ENCODE peak calls at places on chromosomes 2 and 18, in nine cellular contexts. K is testis, W is HCT116, E is NB4, B is body of pancreas, D is A549, L is H1, S is spleen, G is breast epithelium. Q is an unnamed sample.

GRCh38 chr2:45836740-45837139 is 185.3 kb downstream of the PRKCE start:
- DNase-seq in D (no peak), L (no peak), W (no peak), S (no peak), G (no peak), K (no peak), E (peak; percentile 68), B (no peak), Q (no peak)

GRCh38 chr2:223032187-223033142 is 19.5 kb upstream of the KCNE4 start:
- DNase-seq in B (no peak), K (no peak), S (no peak), L (no peak), E (no peak), D (no peak), G (no peak), W (no peak), Q (no peak)

GRCh38 chr18:7290077-7290476 is 59.2 kb downstream of the LRRC30 start:
- DNase-seq in G (no peak), S (no peak), L (no peak), B (no peak), E (no peak), D (no peak), K (no peak), W (no peak), Q (no peak)

GRCh38 chr2:240431663-240432424 is 3.6 kb upstream of the GPC1 start:
- DNase-seq in E (no peak), B (peak; percentile 7), K (peak; percentile 9), W (no peak), L (peak; percentile 23), G (no peak), S (peak; percentile 71), D (no peak), Q (no peak)

GRCh38 chr2:65539633-65540032 is 107.2 kb upstream of the SPRED2 start:
- DNase-seq in B (no peak), S (no peak), L (no peak), E (no peak), D (no peak), K (no peak), G (no peak), W (no peak), Q (no peak)

GRCh38 chr2:66452917-66453316 is 18.0 kb downstream of the MEIS1 start:
- DNase-seq in B (no peak), S (no peak), W (no peak), D (no peak), L (no peak), K (no peak), G (no peak), E (no peak), Q (no peak)

GRCh38 chr18:49023281-49023937 is 72.6 kb upstream of the SMAD7 start:
- DNase-seq in S (peak; percentile 82), B (no peak), K (no peak), L (no peak), W (no peak), D (no peak), G (peak; percentile 13), E (no peak), Q (peak; percentile 32)

GRCh38 chr18:22932885-22933205 is 283 bp upstream of the RBBP8 start:
- DNase-seq in W (no peak), D (no peak), E (no peak), B (no peak), S (no peak), G (no peak), K (no peak), L (no peak), Q (no peak)

GRCh38 chr18:1995041-1995612 is 576.2 kb downstream of the METTL4 start:
- DNase-seq in G (no peak), B (no peak), D (no peak), K (no peak), W (no peak), S (no peak), E (no peak), L (no peak), Q (no peak)

GRCh38 chr2:84669122-84669521 is 152.8 kb downstream of the DNAH6 start:
- DNase-seq in L (no peak), G (no peak), W (no peak), S (no peak), K (no peak), D (no peak), B (no peak), E (no peak), Q (no peak)

GRCh38 chr2:231991664-231992063 is 30.2 kb downstream of the DIS3L2 start:
- DNase-seq in L (no peak), B (no peak), E (no peak), G (no peak), K (no peak), S (no peak), D (no peak), W (no peak), Q (no peak)

GRCh38 chr2:45237850-45238542 is 228.7 kb upstream of the SIX2 start:
- DNase-seq in K (no peak), B (no peak), E (peak; percentile 91), S (no peak), L (no peak), W (peak; percentile 16), G (no peak), D (peak; percentile 84), Q (no peak)

GRCh38 chr2:38125830-38126229 is 49.9 kb upstream of the CYP1B1 start:
- DNase-seq in D (no peak), S (no peak), W (no peak), E (no peak), G (no peak), K (no peak), B (no peak), L (no peak), Q (no peak)

GRCh38 chr18:36942264-36942663 is 113.3 kb downstream of the KIAA1328 start:
- DNase-seq in B (peak; percentile 12), D (peak; percentile 35), G (no peak), L (no peak), K (no peak), W (peak; percentile 18), E (peak; percentile 61), S (no peak), Q (peak; percentile 45)

GRCh38 chr2:137118140-137118539 is 352.8 kb downstream of the THSD7B start:
- DNase-seq in D (no peak), B (no peak), G (no peak), K (no peak), S (no peak), W (no peak), L (no peak), E (no peak), Q (no peak)

GRCh38 chr2:234864518-234864917 is 87.3 kb upstream of the SH3BP4 start:
- DNase-seq in S (no peak), D (no peak), L (no peak), E (no peak), G (no peak), W (no peak), B (no peak), K (no peak), Q (no peak)
- TF ChIP-seq POLR2A in S (no peak), D (no peak), L (no peak), E (no peak), G (no peak), W (no peak), B (no peak), K (no peak), Q (no peak)

GRCh38 chr2:170984079-170984478 is 55.0 kb downstream of the GORASP2 start:
- DNase-seq in S (no peak), B (no peak), L (no peak), G (no peak), E (no peak), W (no peak), K (no peak), D (no peak), Q (no peak)
- TF ChIP-seq POLR2A in S (no peak), B (no peak), L (no peak), G (no peak), E (no peak), W (no peak), K (no peak), D (no peak), Q (no peak)

DNA sequence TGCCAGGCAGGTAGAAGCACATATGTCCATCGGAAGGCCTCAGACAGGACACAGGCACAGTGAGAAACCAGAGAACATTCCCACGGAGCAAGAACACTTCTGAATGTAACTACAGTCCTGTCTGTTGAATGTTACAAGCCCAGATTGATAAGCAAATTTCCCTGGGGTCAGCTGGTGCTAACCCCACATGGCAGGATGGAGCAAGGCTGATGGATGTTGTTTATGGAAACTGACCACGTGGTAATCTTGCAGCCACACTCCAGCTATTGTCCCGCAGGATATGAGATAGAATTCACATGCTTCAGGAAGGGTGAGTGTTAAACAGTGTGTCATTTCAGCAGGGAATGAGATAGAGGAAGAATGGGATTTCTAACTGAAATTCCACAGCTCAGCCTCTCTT is 138.8 kb upstream of the COPS8 start:
- DNase-seq in G (no peak), K (peak; percentile 31), D (no peak), S (peak; percentile 54), E (no peak), W (no peak), L (no peak), B (no peak), Q (no peak)
- TF ChIP-seq POLR2A in G (no peak), K (no peak), D (no peak), S (no peak), E (no peak), W (no peak), L (no peak), B (no peak), Q (no peak)

GRCh38 chr2:47133046-47133445 is 22.1 kb downstream of the STPG4 start:
- DNase-seq in G (no peak), K (no peak), B (no peak), E (no peak), L (no peak), D (no peak), W (no peak), S (no peak), Q (no peak)

GRCh38 chr2:47129191-47129711 is 25.9 kb downstream of the STPG4 start:
- DNase-seq in W (no peak), E (no peak), G (no peak), D (no peak), K (no peak), S (no peak), B (no peak), L (peak; percentile 53), Q (no peak)

GRCh38 chr2:47128705-47129104 is 26.4 kb downstream of the STPG4 start:
- DNase-seq in D (no peak), G (no peak), E (no peak), K (no peak), S (no peak), B (no peak), L (no peak), W (no peak), Q (no peak)

GRCh38 chr2:47126783-47127182 is 28.3 kb downstream of the STPG4 start:
- DNase-seq in E (no peak), D (no peak), K (no peak), S (no peak), W (no peak), L (no peak), G (no peak), B (no peak), Q (no peak)

DNA sequence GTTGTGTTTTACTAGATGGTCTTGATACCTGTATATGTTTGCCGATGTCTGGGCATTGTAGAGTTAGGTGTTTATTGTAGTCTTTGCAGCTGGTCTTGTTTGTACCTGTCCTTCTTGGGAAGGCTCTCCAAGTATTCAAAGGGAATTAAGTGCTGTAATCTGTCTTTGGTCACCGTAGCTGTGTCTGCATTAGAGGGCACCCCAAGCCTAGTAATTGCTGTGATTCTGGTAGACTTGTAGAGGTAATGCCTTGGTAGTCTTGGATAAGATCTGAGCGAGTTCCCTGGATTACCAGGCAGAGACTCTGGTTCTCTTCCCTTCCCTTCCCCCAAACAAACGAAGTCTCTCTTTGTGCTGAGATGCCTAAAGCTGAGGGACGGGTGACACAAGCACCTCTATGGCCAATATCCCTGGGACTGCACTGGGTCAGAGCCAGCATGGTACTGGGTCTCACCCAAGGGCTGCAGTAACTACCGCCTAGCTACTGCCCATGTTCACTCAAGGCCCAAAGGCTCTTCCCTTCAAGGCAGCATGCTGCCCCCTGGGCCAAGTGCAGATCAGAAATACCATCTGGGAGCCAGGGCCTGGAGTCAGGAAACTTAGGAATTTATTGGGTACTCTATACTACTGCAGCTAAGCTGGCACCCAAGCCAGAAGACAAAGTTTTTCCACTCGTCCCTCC is 27.1 kb downstream of the STPG4 start:
- DNase-seq in B (no peak), S (no peak), D (peak; percentile 43), L (no peak), K (no peak), W (no peak), E (peak; percentile 16), G (no peak), Q (no peak)
- TF ChIP-seq POLR2A in B (no peak), S (no peak), D (no peak), L (no peak), K (no peak), W (no peak), E (no peak), G (no peak), Q (no peak)